ENCODE peak calls at places on chromosomes 3 and 15, in four cellular contexts. B is fibroblast of lung, Q is GM23248, K is SK-N-SH. D is an unnamed sample. For H3K36me3, the result is how much of the 10 kb centered on the place peaks cover.

GRCh38 chr3:125634346-125634964 is 39.2 kb upstream of the OSBPL11 start:
- DNase-seq in Q (no peak), B (no peak), K (no peak), D (no peak)

GRCh38 chr3:115095236-115095635 is 51.9 kb downstream of the ZBTB20 start:
- DNase-seq in B (no peak), Q (no peak), K (no peak), D (no peak)

GRCh38 chr3:156948402-156949210 is 122.5 kb downstream of the LEKR1 start:
- DNase-seq in B (no peak), Q (no peak), K (no peak), D (no peak)

GRCh38 chr3:141529256-141530132 is 42.7 kb downstream of the RASA2 start:
- DNase-seq in K (no peak), Q (peak), B (no peak), D (no peak)

GRCh38 chr15:41849861-41850260 is 11.2 kb downstream of the PLA2G4B start:
- DNase-seq in B (no peak), K (no peak), Q (no peak), D (no peak)

GRCh38 chr3:8990266-8991215 is 27.3 kb upstream of the RAD18 start:
- DNase-seq in B (peak), Q (no peak), K (no peak), D (no peak)

GRCh38 chr3:46933261-46933660 is 43.3 kb downstream of the CCDC12 start:
- DNase-seq in Q (no peak), K (no peak), B (no peak), D (no peak)

GRCh38 chr3:122697952-122698625 is 17.4 kb downstream of the PARP14 start:
- DNase-seq in Q (no peak), B (peak), K (no peak), D (no peak)

GRCh38 chr3:94063497-94064119 is 747 bp downstream of the NSUN3 start:
- DNase-seq in B (peak), Q (peak), K (no peak), D (no peak)

GRCh38 chr3:49017646-49017977 is 768 bp downstream of the DALRD3 start:
- DNase-seq in B (no peak), Q (peak), K (no peak), D (no peak)

GRCh38 chr15:68482246-68482645 is 50.3 kb upstream of the ITGA11 start:
- DNase-seq in K (no peak), Q (no peak), B (no peak), D (no peak)
- H3K36me3 ChIP-seq in K (under half), Q (under half), B (under half), D (under half)

GRCh38 chr15:85708402-85708932 is 86.3 kb downstream of the KLHL25 start:
- DNase-seq in K (no peak), Q (no peak), B (peak), D (no peak)

GRCh38 chr15:85709250-85709649 is 85.5 kb downstream of the KLHL25 start:
- DNase-seq in K (no peak), B (no peak), Q (no peak), D (no peak)

GRCh38 chr15:85710340-85710842 is 84.3 kb downstream of the KLHL25 start:
- DNase-seq in B (no peak), K (no peak), Q (no peak), D (no peak)

GRCh38 chr15:85707519-85708338 is 87.0 kb downstream of the KLHL25 start:
- DNase-seq in B (peak), Q (peak), K (peak), D (no peak)

DNA sequence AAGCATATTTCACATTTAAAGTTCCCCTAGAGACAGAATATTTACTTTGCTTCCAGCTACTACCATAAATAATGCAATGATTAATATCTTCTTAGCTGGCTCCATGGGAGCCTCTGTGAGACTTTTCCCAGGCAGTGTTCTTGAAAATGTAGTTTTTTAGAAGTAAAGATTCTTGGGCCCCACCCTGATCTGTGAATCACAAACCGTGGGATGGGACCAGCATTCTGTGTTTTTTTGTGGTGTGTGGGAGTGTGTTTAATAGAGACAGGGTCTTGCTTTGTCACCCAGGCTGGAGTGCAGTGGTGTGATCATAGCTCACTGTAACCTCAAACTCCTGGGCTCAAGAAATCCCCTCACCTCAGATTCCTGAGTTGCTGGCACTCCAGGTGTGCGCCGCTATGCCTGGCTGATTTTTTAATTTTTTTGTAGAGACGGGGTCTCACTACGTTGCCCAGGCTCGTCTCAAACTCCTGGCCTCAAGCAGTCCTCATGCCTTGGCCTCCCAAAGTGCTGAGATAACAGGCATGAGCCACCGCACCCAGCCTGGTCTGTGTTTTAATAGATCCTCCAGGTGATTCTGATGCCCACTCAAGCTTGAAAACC is 83.0 kb downstream of the KLHL25 start:
- DNase-seq in B (peak), K (no peak), Q (peak), D (no peak)
- H3K27ac ChIP-seq in B (no peak), K (no peak), Q (peak), D (no peak)

DNA sequence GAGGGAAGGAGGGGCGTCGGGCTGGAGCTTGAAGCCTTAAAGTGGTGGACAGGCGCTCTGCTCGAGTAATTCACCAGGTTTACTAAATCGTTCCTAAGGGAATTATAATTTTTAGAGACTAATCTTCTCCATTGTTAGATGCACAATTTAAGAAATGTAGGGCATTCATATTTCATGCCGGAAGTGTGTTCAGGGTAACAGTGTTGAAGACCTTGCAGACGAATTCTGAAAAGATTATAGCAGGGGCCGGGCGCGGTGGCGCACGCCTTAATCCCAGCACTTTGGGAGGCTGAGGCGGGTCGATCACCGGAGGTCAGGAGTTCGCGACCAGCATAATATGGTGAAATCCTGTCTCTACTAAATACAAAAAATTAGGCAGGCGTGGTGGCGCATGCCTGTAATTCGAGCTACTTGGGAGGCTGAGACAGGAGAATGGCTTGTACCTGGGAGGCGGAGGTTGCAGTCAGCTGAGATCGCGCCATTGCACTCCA is 365 bp upstream of the GTF2A2 start:
- DNase-seq in B (no peak), K (no peak), Q (no peak), D (no peak)
- H2AFZ ChIP-seq in B (peak), K (peak), Q (peak), D (no peak)

DNA sequence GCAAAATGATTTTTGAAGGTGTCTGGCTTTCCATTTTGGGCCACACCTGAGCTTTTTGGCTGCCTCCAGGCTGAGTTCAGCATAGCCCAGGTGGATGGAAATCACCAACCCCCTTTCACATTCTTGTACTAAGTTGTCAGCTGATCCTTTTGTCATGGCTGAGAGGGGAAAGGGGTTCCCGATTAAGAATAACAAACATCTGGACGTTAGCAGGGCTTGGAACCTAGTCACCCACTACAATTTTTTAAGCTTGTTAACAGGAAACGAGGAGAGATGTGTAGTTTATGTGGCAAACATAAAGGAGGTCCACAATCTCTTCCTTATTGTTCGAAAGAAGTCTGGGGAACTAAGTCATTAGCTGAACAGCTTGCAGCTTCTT is 4.9 kb downstream of the NR2F2 start:
- DNase-seq in K (no peak), B (peak), Q (peak), D (peak)
- H3K36me3 ChIP-seq in K (under half), B (under half), Q (under half), D (under half)

GRCh38 chr3:45613781-45614180 is 19.2 kb downstream of the LIMD1 start:
- DNase-seq in Q (no peak), K (no peak), B (no peak), D (no peak)
- H3K27ac ChIP-seq in Q (no peak), K (peak), B (no peak), D (no peak)

DNA sequence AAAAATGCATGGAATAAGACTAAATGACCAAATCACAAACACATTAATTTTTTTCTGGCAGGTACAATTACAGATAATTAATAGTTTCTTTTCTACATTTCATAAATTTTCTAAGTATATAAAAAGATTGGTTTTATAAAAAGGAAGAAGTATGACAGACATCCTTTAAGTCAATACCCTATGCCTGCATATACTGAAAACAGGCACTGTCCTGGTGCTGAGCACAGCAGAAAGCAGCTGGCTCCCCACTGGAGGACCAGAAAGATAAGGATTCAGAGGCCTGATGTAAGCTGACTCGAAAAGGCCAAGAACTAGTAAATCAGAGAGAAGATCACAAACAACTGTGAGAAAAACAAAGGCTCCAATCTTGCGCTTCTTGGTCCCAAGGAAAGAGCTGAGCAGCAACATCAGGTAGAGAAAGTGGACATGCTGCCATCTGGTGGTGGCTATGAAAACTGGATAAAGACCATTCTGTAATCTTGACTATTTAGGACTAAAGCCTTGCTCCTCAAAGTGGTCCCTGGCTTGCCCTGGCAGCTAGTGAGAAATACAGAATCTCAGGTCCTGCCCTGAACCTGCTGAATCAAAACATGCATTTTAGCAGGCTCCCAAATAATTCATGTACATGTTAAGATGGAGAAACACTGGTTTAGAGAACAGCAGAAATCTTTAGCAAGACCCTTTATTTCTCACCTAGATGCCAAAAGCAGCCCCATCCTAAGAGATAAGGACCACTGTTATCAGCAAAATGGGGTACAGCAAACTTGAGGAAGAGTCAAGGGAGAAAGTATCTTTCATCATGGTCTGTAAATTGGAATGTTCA is 76.0 kb downstream of the TRANK1 start:
- DNase-seq in K (peak), B (peak), Q (peak), D (no peak)
- H2AFZ ChIP-seq in K (no peak), B (no peak), Q (no peak), D (no peak)

D was measured in osteoblast.